ENCODE peak calls at places on chromosomes 4 and X, in seven cellular contexts. K is testis, H is tibial artery, T is mammary epithelial cell, N is BE2C, A is IMR-90, G is mucosa of descending colon. D is an unnamed sample.
A peak's percentile ranks its signal among the peaks of the same experiment; 100 is the strongest.

GRCh38 chrX:132207996-132208395 is 11.3 kb downstream of the RAP2C start:
- DNase-seq in H (no peak), G (no peak), T (no peak), N (no peak), A (no peak), K (no peak), D (no peak)

GRCh38 chr4:78018271-78019049 is 38.7 kb upstream of the FRAS1 start:
- DNase-seq in A (no peak), H (no peak), G (no peak), N (no peak), K (no peak), T (no peak), D (no peak)

GRCh38 chr4:188107931-188108843 is 1.2 kb downstream of the TRIML2 start:
- DNase-seq in N (no peak), T (peak; percentile 87), G (no peak), K (no peak), A (peak; percentile 49), H (no peak), D (no peak)

GRCh38 chr4:171674781-171675180 is 138.4 kb upstream of the GALNTL6 start:
- DNase-seq in T (no peak), K (no peak), G (no peak), A (no peak), H (no peak), N (no peak), D (no peak)

GRCh38 chrX:71111141-71111843 is at the start of gene IL2RG:
- DNase-seq in G (peak; percentile 77), A (no peak), T (no peak), N (no peak), H (no peak), K (no peak), D (no peak)

GRCh38 chr4:177879851-177880250 is 437.6 kb upstream of the AGA start:
- DNase-seq in H (no peak), A (no peak), G (no peak), N (peak; percentile 16), T (peak; percentile 5), K (no peak), D (no peak)

GRCh38 chrX:102934624-102935023 is 2.4 kb upstream of the RAB40AL start:
- DNase-seq in T (peak; percentile 7), A (peak; percentile 4), N (peak; percentile 8), G (peak; percentile 36), H (peak; percentile 20), K (peak; percentile 46), D (no peak)

GRCh38 chr4:76035146-76035545 is 724 bp downstream of the CXCL11 start:
- DNase-seq in H (no peak), T (no peak), N (no peak), G (no peak), K (no peak), A (no peak), D (no peak)

GRCh38 chr4:155478336-155478825 is 101.6 kb upstream of the MAP9 start:
- DNase-seq in A (peak; percentile 41), H (no peak), N (no peak), K (no peak), G (no peak), T (no peak), D (no peak)

GRCh38 chrX:90883479-90883878 is 551.2 kb upstream of the PABPC5 start:
- DNase-seq in N (no peak), K (no peak), A (no peak), T (no peak), H (no peak), G (no peak), D (no peak)

GRCh38 chr4:186829097-186829496 is 105.4 kb upstream of the FAT1 start:
- DNase-seq in H (no peak), T (no peak), N (no peak), A (no peak), G (no peak), K (no peak), D (no peak)

GRCh38 chr4:6972375-6972650 is 62.7 kb downstream of the TBC1D14 start:
- DNase-seq in A (no peak), T (no peak), K (no peak), N (no peak), G (no peak), H (no peak), D (no peak)

GRCh38 chr4:23932935-23933334 is 43.1 kb upstream of the PPARGC1A start:
- DNase-seq in T (no peak), K (no peak), A (peak; percentile 8), N (no peak), G (no peak), H (no peak), D (no peak)

GRCh38 chr4:153013202-153013988 is 77.3 kb downstream of the FHDC1 start:
- DNase-seq in H (no peak), K (no peak), N (no peak), T (no peak), A (no peak), G (no peak), D (no peak)

GRCh38 chr4:168710353-168710946 is 213.6 kb downstream of the PALLD start:
- DNase-seq in K (peak; percentile 75), A (peak; percentile 79), N (peak; percentile 14), T (peak; percentile 54), G (peak; percentile 72), H (peak; percentile 60), D (no peak)

GRCh38 chr4:113450681-113451080 is 310.9 kb downstream of the CAMK2D start:
- DNase-seq in A (no peak), K (no peak), T (no peak), N (no peak), G (no peak), H (no peak), D (no peak)

GRCh38 chr4:113452868-113453620 is 308.5 kb downstream of the CAMK2D start:
- DNase-seq in K (no peak), G (no peak), H (no peak), N (no peak), T (no peak), A (peak; percentile 79), D (no peak)

GRCh38 chr4:113449407-113449974 is 312.0 kb downstream of the CAMK2D start:
- DNase-seq in G (no peak), N (no peak), T (no peak), A (no peak), H (no peak), K (no peak), D (no peak)

GRCh38 chr4:113455081-113455480 is 306.5 kb downstream of the CAMK2D start:
- DNase-seq in N (no peak), A (no peak), G (no peak), H (no peak), T (no peak), K (no peak), D (no peak)

GRCh38 chr4:113452152-113452551 is 309.4 kb downstream of the CAMK2D start:
- DNase-seq in K (no peak), G (no peak), A (no peak), H (no peak), T (no peak), N (no peak), D (no peak)
- H3K4me3 ChIP-seq in K (no peak overlapping the region), G (no peak overlapping the region), A (no peak overlapping the region), H (no peak overlapping the region), T (no peak overlapping the region), N (no peak overlapping the region), D (no peak overlapping the region)

GRCh38 chr4:170114636-170115035 is 24.9 kb upstream of the AADAT start:
- DNase-seq in H (no peak), T (no peak), A (no peak), G (no peak), N (no peak), K (no peak), D (no peak)
- H3K9me3 ChIP-seq in H (no peaks in the 10 kb centered on the region), T (no peaks in the 10 kb centered on the region), A (no peaks in the 10 kb centered on the region), G (no peaks in the 10 kb centered on the region), N (no peaks in the 10 kb centered on the region), K (no peaks in the 10 kb centered on the region), D (no peaks in the 10 kb centered on the region)

DNA sequence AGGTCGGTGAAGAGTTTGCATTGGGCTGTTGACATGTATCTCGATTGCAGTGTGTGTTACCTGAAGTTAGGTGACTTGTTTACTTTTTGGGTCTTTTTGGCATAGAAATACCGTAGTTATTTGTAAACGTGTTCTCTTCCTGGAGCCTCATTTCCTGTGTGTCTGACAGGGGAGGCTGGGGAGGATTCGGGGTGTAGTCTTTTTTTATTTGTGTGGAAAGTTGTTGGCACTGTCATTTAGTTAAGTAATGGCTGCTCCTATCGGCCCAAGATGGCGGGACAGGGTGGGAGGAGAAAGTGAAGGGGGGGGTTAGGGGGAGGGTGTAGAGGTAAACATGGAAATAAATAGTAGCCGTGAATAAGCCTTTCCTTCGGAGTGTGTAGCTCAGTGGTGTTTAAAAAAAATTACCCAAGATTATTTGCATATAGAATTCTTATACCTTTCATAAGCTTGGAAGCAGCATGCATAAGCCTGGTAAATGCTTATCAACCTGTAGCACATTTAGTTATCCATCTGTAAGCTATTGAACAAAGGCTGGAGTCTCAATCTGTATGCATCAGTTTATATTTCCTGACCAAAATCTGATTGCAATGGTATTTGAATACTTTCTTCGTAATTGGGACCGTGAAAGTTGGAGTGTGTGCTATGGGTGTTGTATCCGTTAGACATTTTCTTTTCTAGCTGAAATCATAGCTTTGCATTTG is 1.6 kb downstream of the KDM6A start:
- DNase-seq in H (peak; percentile 19), N (peak; percentile 13), T (peak; percentile 47), A (peak; percentile 49), G (peak; percentile 45), K (peak; percentile 33), D (no peak)
- H3K4me3 ChIP-seq in H (peak overlapping the region; percentile 96), N (peak overlapping the region; percentile 92), T (peak overlapping the region; percentile 78), A (peak overlapping the region; percentile 93), G (peak overlapping the region; percentile 65), K (peak overlapping the region; percentile 68), D (peak overlapping the region; percentile 98)

GRCh38 chr4:58679051-58679450 is 1568.9 kb upstream of the IGFBP7 start:
- DNase-seq in G (no peak), A (no peak), H (no peak), K (no peak), T (no peak), N (no peak), D (no peak)
- H3K9me3 ChIP-seq in G (no peaks in the 10 kb centered on the region), A (peaks cover 2% of the 10 kb centered on the region), H (no peaks in the 10 kb centered on the region), K (no peaks in the 10 kb centered on the region), T (peaks cover 12% of the 10 kb centered on the region), N (no peaks in the 10 kb centered on the region), D (no peaks in the 10 kb centered on the region)

GRCh38 chr4:109879081-109879480 is 31.2 kb downstream of the LRIT3 start:
- DNase-seq in H (no peak), A (no peak), N (no peak), G (no peak), T (no peak), K (no peak), D (no peak)

GRCh38 chr4:109875106-109875505 is 27.2 kb downstream of the LRIT3 start:
- DNase-seq in H (no peak), N (no peak), T (peak; percentile 41), K (no peak), G (no peak), A (no peak), D (no peak)

GRCh38 chr4:109878355-109878754 is 30.4 kb downstream of the LRIT3 start:
- DNase-seq in H (no peak), N (no peak), K (no peak), G (no peak), A (no peak), T (no peak), D (no peak)

GRCh38 chr4:109876634-109877265 is 28.8 kb downstream of the LRIT3 start:
- DNase-seq in A (no peak), K (no peak), T (no peak), N (no peak), H (no peak), G (no peak), D (no peak)

GRCh38 chr4:109877400-109877799 is 29.5 kb downstream of the LRIT3 start:
- DNase-seq in T (no peak), K (no peak), G (no peak), H (no peak), N (no peak), A (no peak), D (no peak)
- H3K4me3 ChIP-seq in T (no peak overlapping the region), K (no peak overlapping the region), G (no peak overlapping the region), H (no peak overlapping the region), N (no peak overlapping the region), A (no peak overlapping the region), D (no peak overlapping the region)

D was measured in right atrium auricular region.